ENCODE peak calls at places on chromosomes 11 and 22, in six cellular contexts. One of them, this sample, is unnamed.

GRCh38 chr11:60389279-60389910 is 6.9 kb upstream of the MS4A14 start:
- DNase-seq in upper lobe of right lung: no peak
- DNase-seq in testis: no peak
- DNase-seq in foreskin keratinocyte: no peak
- DNase-seq in ascending aorta: no peak
- DNase-seq in body of pancreas: no peak
- DNase-seq in this sample: no peak

GRCh38 chr11:4684631-4685285 is 12.9 kb downstream of the OR51E2 start:
- DNase-seq in ascending aorta: no peak
- DNase-seq in upper lobe of right lung: no peak
- DNase-seq in testis: no peak
- DNase-seq in foreskin keratinocyte: no peak
- DNase-seq in body of pancreas: no peak
- DNase-seq in this sample: no peak

GRCh38 chr11:115616941-115617340 is 112.7 kb upstream of the CADM1 start:
- DNase-seq in upper lobe of right lung: no peak
- DNase-seq in foreskin keratinocyte: no peak
- DNase-seq in testis: no peak
- DNase-seq in body of pancreas: peak; percentile 16
- DNase-seq in ascending aorta: no peak
- DNase-seq in this sample: no peak

GRCh38 chr11:19577849-19578619 is 134.6 kb upstream of the NAV2 start:
- DNase-seq in body of pancreas: peak; percentile 18
- DNase-seq in ascending aorta: no peak
- DNase-seq in testis: no peak
- DNase-seq in upper lobe of right lung: no peak
- DNase-seq in foreskin keratinocyte: no peak
- DNase-seq in this sample: no peak

GRCh38 chr11:83007909-83008580 is 63.7 kb downstream of the RAB30 start:
- DNase-seq in ascending aorta: no peak
- DNase-seq in foreskin keratinocyte: no peak
- DNase-seq in testis: peak; percentile 85
- DNase-seq in body of pancreas: peak; percentile 74
- DNase-seq in upper lobe of right lung: peak; percentile 67
- DNase-seq in this sample: no peak

GRCh38 chr11:119144825-119145476 is 3.9 kb upstream of the ABCG4 start:
- DNase-seq in upper lobe of right lung: peak; percentile 55
- DNase-seq in body of pancreas: peak; percentile 76
- DNase-seq in ascending aorta: no peak
- DNase-seq in foreskin keratinocyte: no peak
- DNase-seq in testis: peak; percentile 69
- DNase-seq in this sample: peak; percentile 67

GRCh38 chr11:130110325-130111108 is 40.8 kb downstream of the APLP2 start:
- DNase-seq in foreskin keratinocyte: no peak
- DNase-seq in ascending aorta: no peak
- DNase-seq in upper lobe of right lung: no peak
- DNase-seq in body of pancreas: no peak
- DNase-seq in testis: no peak
- DNase-seq in this sample: no peak

GRCh38 chr11:67006029-67006884 is 16.7 kb upstream of the SYT12 start:
- DNase-seq in upper lobe of right lung: no peak
- DNase-seq in foreskin keratinocyte: no peak
- DNase-seq in testis: peak; percentile 80
- DNase-seq in body of pancreas: peak; percentile 14
- DNase-seq in ascending aorta: no peak
- DNase-seq in this sample: peak; percentile 47

GRCh38 chr11:114595571-114595970 is at the start of gene NXPE4:
- DNase-seq in body of pancreas: no peak
- DNase-seq in testis: no peak
- DNase-seq in ascending aorta: no peak
- DNase-seq in foreskin keratinocyte: no peak
- DNase-seq in upper lobe of right lung: no peak
- DNase-seq in this sample: no peak

GRCh38 chr11:44992181-44992582 is 41.5 kb upstream of the TP53I11 start:
- DNase-seq in foreskin keratinocyte: no peak
- DNase-seq in ascending aorta: no peak
- DNase-seq in body of pancreas: peak; percentile 93
- DNase-seq in upper lobe of right lung: no peak
- DNase-seq in testis: no peak
- DNase-seq in this sample: no peak

GRCh38 chr22:32331236-32331917 is 26.3 kb upstream of the RFPL3 start:
- DNase-seq in upper lobe of right lung: peak; percentile 52
- DNase-seq in testis: no peak
- DNase-seq in ascending aorta: no peak
- DNase-seq in foreskin keratinocyte: no peak
- DNase-seq in body of pancreas: no peak
- DNase-seq in this sample: no peak

GRCh38 chr11:13427440-13427839 is 35.6 kb downstream of the BTBD10 start:
- DNase-seq in body of pancreas: no peak
- DNase-seq in upper lobe of right lung: no peak
- DNase-seq in foreskin keratinocyte: no peak
- DNase-seq in ascending aorta: no peak
- DNase-seq in testis: no peak
- DNase-seq in this sample: no peak

GRCh38 chr11:62171261-62171723 is 18.7 kb upstream of the SCGB1D1 start:
- DNase-seq in testis: peak; percentile 96
- DNase-seq in foreskin keratinocyte: peak; percentile 39
- DNase-seq in upper lobe of right lung: no peak
- DNase-seq in ascending aorta: no peak
- DNase-seq in body of pancreas: peak; percentile 90
- DNase-seq in this sample: peak; percentile 97

GRCh38 chr22:21816787-21817496 is 50.5 kb downstream of the MAPK1 start:
- DNase-seq in foreskin keratinocyte: peak; percentile 81
- DNase-seq in upper lobe of right lung: no peak
- DNase-seq in body of pancreas: peak; percentile 35
- DNase-seq in testis: no peak
- DNase-seq in ascending aorta: no peak
- DNase-seq in this sample: no peak

GRCh38 chr22:41544671-41545476 is 604 bp upstream of the POLR3H start:
- DNase-seq in foreskin keratinocyte: no peak
- DNase-seq in testis: no peak
- DNase-seq in upper lobe of right lung: no peak
- DNase-seq in ascending aorta: no peak
- DNase-seq in body of pancreas: no peak
- DNase-seq in this sample: no peak

GRCh38 chr11:46246514-46246913 is 30.9 kb upstream of the CREB3L1 start:
- DNase-seq in ascending aorta: no peak
- DNase-seq in body of pancreas: no peak
- DNase-seq in testis: no peak
- DNase-seq in upper lobe of right lung: no peak
- DNase-seq in foreskin keratinocyte: no peak
- DNase-seq in this sample: no peak

GRCh38 chr22:49638001-49638400 is 189.7 kb downstream of the BRD1 start:
- DNase-seq in testis: no peak
- DNase-seq in body of pancreas: no peak
- DNase-seq in upper lobe of right lung: no peak
- DNase-seq in foreskin keratinocyte: no peak
- DNase-seq in ascending aorta: no peak
- DNase-seq in this sample: no peak

GRCh38 chr22:29842740-29843139 is 4.7 kb upstream of the ASCC2 start:
- DNase-seq in testis: no peak
- DNase-seq in foreskin keratinocyte: peak; percentile 93
- DNase-seq in ascending aorta: no peak
- DNase-seq in upper lobe of right lung: no peak
- DNase-seq in body of pancreas: no peak
- DNase-seq in this sample: no peak

GRCh38 chr11:92390783-92391182 is 166.2 kb downstream of the FAT3 start:
- DNase-seq in foreskin keratinocyte: no peak
- DNase-seq in upper lobe of right lung: no peak
- DNase-seq in body of pancreas: no peak
- DNase-seq in testis: no peak
- DNase-seq in ascending aorta: no peak
- DNase-seq in this sample: no peak

GRCh38 chr11:86214710-86215109 is 29.8 kb upstream of the EED start:
- DNase-seq in foreskin keratinocyte: no peak
- DNase-seq in upper lobe of right lung: no peak
- DNase-seq in body of pancreas: no peak
- DNase-seq in testis: no peak
- DNase-seq in ascending aorta: no peak
- DNase-seq in this sample: no peak

GRCh38 chr11:30023037-30023436 is 6.2 kb upstream of the KCNA4 start:
- DNase-seq in testis: no peak
- DNase-seq in ascending aorta: no peak
- DNase-seq in upper lobe of right lung: no peak
- DNase-seq in foreskin keratinocyte: no peak
- DNase-seq in body of pancreas: no peak
- DNase-seq in this sample: no peak

GRCh38 chr11:108895579-108896480 is 231.0 kb downstream of the DDX10 start:
- DNase-seq in ascending aorta: no peak
- DNase-seq in testis: no peak
- DNase-seq in body of pancreas: no peak
- DNase-seq in foreskin keratinocyte: no peak
- DNase-seq in upper lobe of right lung: no peak
- DNase-seq in this sample: no peak

GRCh38 chr11:112213753-112214152 is 12.5 kb upstream of the PTS start:
- DNase-seq in upper lobe of right lung: no peak
- DNase-seq in foreskin keratinocyte: peak; percentile 34
- DNase-seq in testis: no peak
- DNase-seq in ascending aorta: no peak
- DNase-seq in body of pancreas: no peak
- DNase-seq in this sample: no peak

GRCh38 chr22:28034145-28034759 is 115.2 kb upstream of the PITPNB start:
- DNase-seq in testis: no peak
- DNase-seq in foreskin keratinocyte: no peak
- DNase-seq in upper lobe of right lung: peak; percentile 31
- DNase-seq in body of pancreas: no peak
- DNase-seq in ascending aorta: no peak
- DNase-seq in this sample: no peak

GRCh38 chr22:28030442-28030841 is 111.4 kb upstream of the PITPNB start:
- DNase-seq in body of pancreas: no peak
- DNase-seq in ascending aorta: no peak
- DNase-seq in foreskin keratinocyte: no peak
- DNase-seq in upper lobe of right lung: no peak
- DNase-seq in testis: no peak
- DNase-seq in this sample: no peak

GRCh38 chr22:28031383-28031922 is 112.4 kb upstream of the PITPNB start:
- DNase-seq in upper lobe of right lung: peak; percentile 20
- DNase-seq in testis: no peak
- DNase-seq in body of pancreas: no peak
- DNase-seq in ascending aorta: no peak
- DNase-seq in foreskin keratinocyte: no peak
- DNase-seq in this sample: no peak

GRCh38 chr22:28034760-28035401 is 115.8 kb upstream of the PITPNB start:
- DNase-seq in ascending aorta: no peak
- DNase-seq in testis: peak; percentile 70
- DNase-seq in upper lobe of right lung: peak; percentile 59
- DNase-seq in body of pancreas: peak; percentile 78
- DNase-seq in foreskin keratinocyte: no peak
- DNase-seq in this sample: peak; percentile 76

DNA sequence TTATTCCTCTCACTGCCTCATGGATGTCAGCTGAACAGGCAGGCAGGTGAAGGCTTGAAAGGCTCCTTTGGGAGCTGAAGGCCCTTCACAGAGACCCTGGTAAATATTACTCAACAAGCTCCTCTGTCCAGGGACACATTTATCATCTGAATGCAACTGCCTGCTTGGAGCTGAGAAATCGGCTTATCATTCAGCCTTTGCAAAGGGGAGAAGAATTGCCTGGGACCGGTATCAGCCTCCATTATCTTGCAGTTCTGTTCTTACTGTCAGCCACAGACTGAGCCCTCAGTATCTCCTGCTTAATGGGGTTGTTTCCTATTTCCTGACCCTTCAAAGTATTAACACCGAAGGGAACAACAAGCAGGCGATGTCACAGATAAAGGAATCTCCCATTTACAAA is 113.8 kb upstream of the PITPNB start:
- DNase-seq in ascending aorta: no peak
- DNase-seq in testis: no peak
- DNase-seq in upper lobe of right lung: no peak
- DNase-seq in body of pancreas: no peak
- DNase-seq in foreskin keratinocyte: no peak
- DNase-seq in this sample: no peak
- H3K4me1 ChIP-seq in ascending aorta: peaks cover 34% of the 10 kb centered on the region
- H3K4me1 ChIP-seq in testis: peaks cover 21% of the 10 kb centered on the region
- H3K4me1 ChIP-seq in upper lobe of right lung: peaks cover 61% of the 10 kb centered on the region
- H3K4me1 ChIP-seq in body of pancreas: peaks cover 46% of the 10 kb centered on the region
- H3K4me1 ChIP-seq in foreskin keratinocyte: no peaks in the 10 kb centered on the region
- H3K4me1 ChIP-seq in this sample: peaks cover 40% of the 10 kb centered on the region

GRCh38 chr11:110297082-110297725 is 790 bp upstream of the RDX start:
- DNase-seq in upper lobe of right lung: no peak
- DNase-seq in testis: no peak
- DNase-seq in ascending aorta: no peak
- DNase-seq in foreskin keratinocyte: no peak
- DNase-seq in body of pancreas: no peak
- DNase-seq in this sample: no peak

GRCh38 chr11:110295487-110296225 is 758 bp downstream of the RDX start:
- DNase-seq in upper lobe of right lung: peak; percentile 83
- DNase-seq in ascending aorta: no peak
- DNase-seq in testis: peak; percentile 66
- DNase-seq in body of pancreas: peak; percentile 72
- DNase-seq in foreskin keratinocyte: no peak
- DNase-seq in this sample: peak; percentile 22

GRCh38 chr11:110297726-110298297 is 1.4 kb upstream of the RDX start:
- DNase-seq in foreskin keratinocyte: no peak
- DNase-seq in body of pancreas: no peak
- DNase-seq in testis: no peak
- DNase-seq in ascending aorta: no peak
- DNase-seq in upper lobe of right lung: no peak
- DNase-seq in this sample: no peak

GRCh38 chr11:110295086-110295485 is 1.3 kb downstream of the RDX start:
- DNase-seq in testis: no peak
- DNase-seq in foreskin keratinocyte: no peak
- DNase-seq in body of pancreas: no peak
- DNase-seq in ascending aorta: no peak
- DNase-seq in upper lobe of right lung: no peak
- DNase-seq in this sample: no peak

GRCh38 chr11:110296226-110297081 is at the start of gene RDX:
- DNase-seq in upper lobe of right lung: peak; percentile 91
- DNase-seq in testis: peak; percentile 80
- DNase-seq in foreskin keratinocyte: no peak
- DNase-seq in body of pancreas: peak; percentile 79
- DNase-seq in ascending aorta: no peak
- DNase-seq in this sample: peak; percentile 35
- TF ChIP-seq CTCF in upper lobe of right lung: no peak
- TF ChIP-seq CTCF in testis: no peak
- TF ChIP-seq CTCF in foreskin keratinocyte: no peak
- TF ChIP-seq CTCF in body of pancreas: peak; percentile 11
- TF ChIP-seq CTCF in ascending aorta: peak; percentile 17
- TF ChIP-seq CTCF in this sample: no peak

DNA sequence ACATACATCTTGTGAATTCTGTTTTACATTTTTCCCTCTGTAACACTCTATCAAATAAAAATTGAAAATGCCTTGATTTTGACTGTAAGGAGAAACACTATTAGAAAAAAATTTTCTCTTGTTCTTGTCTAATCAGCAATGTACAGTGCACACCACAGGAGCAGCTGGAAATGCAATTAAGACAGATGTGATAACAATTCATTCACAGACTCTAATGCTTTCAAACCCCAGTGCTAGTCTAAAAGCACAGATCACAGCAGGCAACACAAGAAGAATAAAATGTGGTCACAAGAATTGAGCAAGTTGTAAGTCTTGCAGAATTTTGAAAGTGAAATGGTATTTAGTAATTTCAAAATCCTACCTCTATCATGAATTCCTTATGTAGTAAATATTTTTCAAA is 376.1 kb downstream of the LUZP2 start:
- DNase-seq in upper lobe of right lung: no peak
- DNase-seq in body of pancreas: no peak
- DNase-seq in foreskin keratinocyte: no peak
- DNase-seq in testis: no peak
- DNase-seq in ascending aorta: no peak
- DNase-seq in this sample: no peak
- H3K4me1 ChIP-seq in upper lobe of right lung: no peaks in the 10 kb centered on the region
- H3K4me1 ChIP-seq in body of pancreas: no peaks in the 10 kb centered on the region
- H3K4me1 ChIP-seq in foreskin keratinocyte: no peaks in the 10 kb centered on the region
- H3K4me1 ChIP-seq in testis: no peaks in the 10 kb centered on the region
- H3K4me1 ChIP-seq in ascending aorta: no peaks in the 10 kb centered on the region
- H3K4me1 ChIP-seq in this sample: no peaks in the 10 kb centered on the region

GRCh38 chr11:6604081-6604626 is 580 bp downstream of the ILK start:
- DNase-seq in body of pancreas: peak; percentile 64
- DNase-seq in testis: peak; percentile 72
- DNase-seq in ascending aorta: no peak
- DNase-seq in upper lobe of right lung: no peak
- DNase-seq in foreskin keratinocyte: peak; percentile 24
- DNase-seq in this sample: peak; percentile 54
- TF ChIP-seq CTCF in body of pancreas: no peak
- TF ChIP-seq CTCF in testis: no peak
- TF ChIP-seq CTCF in ascending aorta: no peak
- TF ChIP-seq CTCF in upper lobe of right lung: peak; percentile 27
- TF ChIP-seq CTCF in foreskin keratinocyte: peak; percentile 40
- TF ChIP-seq CTCF in this sample: no peak

This sample was measured in tibial nerve.